ENCODE peak calls at places on chromosome 18, in six cellular contexts. One of them, this sample, is unnamed.

GRCh38 chr18:68769423-68769822 is 28.5 kb upstream of the CCDC102B start:
- DNase-seq in trophoblast cell: peak
- DNase-seq in neuronal stem cell: no peak
- DNase-seq in H1: no peak
- DNase-seq in mesenchymal stem cell: no peak
- DNase-seq in IMR-90: no peak
- DNase-seq in this sample: no peak

GRCh38 chr18:44342167-44342566 is 338.5 kb upstream of the SETBP1 start:
- DNase-seq in mesenchymal stem cell: no peak
- DNase-seq in IMR-90: no peak
- DNase-seq in trophoblast cell: no peak
- DNase-seq in neuronal stem cell: no peak
- DNase-seq in H1: no peak
- DNase-seq in this sample: no peak

GRCh38 chr18:28041366-28041765 is 135.6 kb downstream of the CDH2 start:
- DNase-seq in IMR-90: peak
- DNase-seq in neuronal stem cell: peak
- DNase-seq in mesenchymal stem cell: peak
- DNase-seq in H1: no peak
- DNase-seq in trophoblast cell: peak
- DNase-seq in this sample: no peak

GRCh38 chr18:78561757-78562445 is 417.7 kb upstream of the SALL3 start:
- DNase-seq in trophoblast cell: no peak
- DNase-seq in mesenchymal stem cell: no peak
- DNase-seq in neuronal stem cell: peak
- DNase-seq in H1: no peak
- DNase-seq in IMR-90: no peak
- DNase-seq in this sample: no peak

GRCh38 chr18:48470484-48471180 is 61.4 kb upstream of the ZBTB7C start:
- DNase-seq in H1: no peak
- DNase-seq in mesenchymal stem cell: peak
- DNase-seq in trophoblast cell: peak
- DNase-seq in IMR-90: no peak
- DNase-seq in neuronal stem cell: no peak
- DNase-seq in this sample: no peak

GRCh38 chr18:55588001-55588875 is at the start of gene TCF4:
- DNase-seq in neuronal stem cell: peak
- DNase-seq in mesenchymal stem cell: peak
- DNase-seq in IMR-90: peak
- DNase-seq in trophoblast cell: peak
- DNase-seq in H1: no peak
- DNase-seq in this sample: peak

GRCh38 chr18:11883153-11883552 is 25.0 kb downstream of the MPPE1 start:
- DNase-seq in trophoblast cell: no peak
- DNase-seq in IMR-90: peak
- DNase-seq in H1: no peak
- DNase-seq in neuronal stem cell: no peak
- DNase-seq in mesenchymal stem cell: peak
- DNase-seq in this sample: no peak

GRCh38 chr18:49149011-49149410 is 198.2 kb upstream of the SMAD7 start:
- DNase-seq in H1: no peak
- DNase-seq in neuronal stem cell: no peak
- DNase-seq in trophoblast cell: no peak
- DNase-seq in IMR-90: no peak
- DNase-seq in mesenchymal stem cell: no peak
- DNase-seq in this sample: no peak

GRCh38 chr18:23169683-23170082 is 34.4 kb downstream of the CABLES1 start:
- DNase-seq in IMR-90: no peak
- DNase-seq in H1: peak
- DNase-seq in neuronal stem cell: no peak
- DNase-seq in mesenchymal stem cell: no peak
- DNase-seq in trophoblast cell: no peak
- DNase-seq in this sample: peak
- H3K14ac ChIP-seq in IMR-90: no peak
- H3K14ac ChIP-seq in H1: no peak
- H3K14ac ChIP-seq in neuronal stem cell: no peak
- H3K14ac ChIP-seq in mesenchymal stem cell: no peak
- H3K14ac ChIP-seq in trophoblast cell: no peak
- H3K14ac ChIP-seq in this sample: peak

DNA sequence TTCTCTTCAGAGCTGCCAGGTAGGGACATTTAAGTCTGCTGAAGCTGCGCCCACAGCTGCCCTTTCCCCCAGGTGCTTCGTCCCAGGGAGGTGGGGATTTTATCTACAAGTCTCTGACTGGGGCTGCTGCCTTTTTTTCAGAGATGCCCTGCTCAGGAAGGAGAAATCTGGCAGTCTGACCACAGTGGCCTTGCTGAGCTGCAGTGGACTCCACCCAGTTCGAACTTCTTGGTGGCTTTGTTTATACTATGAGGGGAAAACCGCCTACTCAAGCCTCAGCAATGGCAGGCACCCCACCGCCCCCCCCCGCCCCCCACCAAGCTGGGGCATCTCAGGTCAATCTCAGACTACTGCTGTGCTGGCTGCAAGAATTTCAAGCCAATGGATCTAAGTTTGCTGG is 458.1 kb upstream of the RAB12 start:
- DNase-seq in trophoblast cell: no peak
- DNase-seq in IMR-90: peak
- DNase-seq in H1: no peak
- DNase-seq in mesenchymal stem cell: peak
- DNase-seq in neuronal stem cell: no peak
- DNase-seq in this sample: no peak
- H4K8ac ChIP-seq in trophoblast cell: no peak
- H4K8ac ChIP-seq in IMR-90: no peak
- H4K8ac ChIP-seq in H1: no peak
- H4K8ac ChIP-seq in mesenchymal stem cell: no peak
- H4K8ac ChIP-seq in neuronal stem cell: no peak
- H4K8ac ChIP-seq in this sample: no peak

GRCh38 chr18:42298744-42299685 is 344.0 kb downstream of the PIK3C3 start:
- DNase-seq in IMR-90: peak
- DNase-seq in trophoblast cell: peak
- DNase-seq in mesenchymal stem cell: peak
- DNase-seq in H1: peak
- DNase-seq in neuronal stem cell: peak
- DNase-seq in this sample: peak
- H3K4ac ChIP-seq in IMR-90: no peak
- H3K4ac ChIP-seq in trophoblast cell: no peak
- H3K4ac ChIP-seq in mesenchymal stem cell: no peak
- H3K4ac ChIP-seq in H1: no peak
- H3K4ac ChIP-seq in neuronal stem cell: no peak
- H3K4ac ChIP-seq in this sample: no peak

GRCh38 chr18:3689986-3690681 is 240.2 kb downstream of the TGIF1 start:
- DNase-seq in H1: no peak
- DNase-seq in trophoblast cell: peak
- DNase-seq in IMR-90: no peak
- DNase-seq in mesenchymal stem cell: no peak
- DNase-seq in neuronal stem cell: no peak
- DNase-seq in this sample: peak

GRCh38 chr18:3692113-3692621 is 242.2 kb downstream of the TGIF1 start:
- DNase-seq in trophoblast cell: no peak
- DNase-seq in H1: no peak
- DNase-seq in mesenchymal stem cell: no peak
- DNase-seq in neuronal stem cell: no peak
- DNase-seq in IMR-90: no peak
- DNase-seq in this sample: no peak

GRCh38 chr18:3693385-3693784 is 243.4 kb downstream of the TGIF1 start:
- DNase-seq in IMR-90: no peak
- DNase-seq in trophoblast cell: no peak
- DNase-seq in mesenchymal stem cell: no peak
- DNase-seq in neuronal stem cell: no peak
- DNase-seq in H1: no peak
- DNase-seq in this sample: no peak

GRCh38 chr18:3690682-3691066 is 240.7 kb downstream of the TGIF1 start:
- DNase-seq in trophoblast cell: no peak
- DNase-seq in H1: no peak
- DNase-seq in mesenchymal stem cell: no peak
- DNase-seq in neuronal stem cell: no peak
- DNase-seq in IMR-90: peak
- DNase-seq in this sample: no peak

DNA sequence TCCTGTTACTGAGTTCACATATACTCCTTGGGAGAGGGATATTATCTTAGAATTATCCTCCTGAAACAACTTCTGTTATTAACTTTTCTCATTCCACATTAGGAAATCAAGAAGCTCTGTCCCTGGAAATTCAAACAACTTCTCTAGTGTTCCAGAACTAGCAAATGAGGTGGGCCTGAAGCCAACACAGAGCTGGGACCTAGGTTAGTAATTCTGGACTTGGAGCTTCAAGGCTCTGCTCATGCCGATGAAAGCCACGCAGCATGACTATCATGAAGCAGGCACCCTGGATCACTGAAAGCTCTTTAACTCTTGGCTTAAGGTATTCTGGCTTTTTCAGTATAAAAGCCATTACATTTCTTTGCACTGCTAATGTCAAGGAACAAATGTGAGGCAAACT is 242.7 kb downstream of the TGIF1 start:
- DNase-seq in neuronal stem cell: no peak
- DNase-seq in trophoblast cell: no peak
- DNase-seq in IMR-90: no peak
- DNase-seq in H1: no peak
- DNase-seq in mesenchymal stem cell: no peak
- DNase-seq in this sample: no peak
- H3K14ac ChIP-seq in neuronal stem cell: no peak
- H3K14ac ChIP-seq in trophoblast cell: no peak
- H3K14ac ChIP-seq in IMR-90: no peak
- H3K14ac ChIP-seq in H1: no peak
- H3K14ac ChIP-seq in mesenchymal stem cell: no peak
- H3K14ac ChIP-seq in this sample: no peak

GRCh38 chr18:22174341-22175148 is 5.2 kb downstream of the GATA6 start:
- DNase-seq in mesenchymal stem cell: no peak
- DNase-seq in neuronal stem cell: no peak
- DNase-seq in trophoblast cell: no peak
- DNase-seq in IMR-90: no peak
- DNase-seq in H1: no peak
- DNase-seq in this sample: no peak
- H4K8ac ChIP-seq in mesenchymal stem cell: no peak
- H4K8ac ChIP-seq in neuronal stem cell: no peak
- H4K8ac ChIP-seq in trophoblast cell: no peak
- H4K8ac ChIP-seq in IMR-90: no peak
- H4K8ac ChIP-seq in H1: no peak
- H4K8ac ChIP-seq in this sample: no peak

GRCh38 chr18:26091047-26091630 is 726 bp upstream of the SS18 start:
- DNase-seq in trophoblast cell: peak
- DNase-seq in neuronal stem cell: no peak
- DNase-seq in IMR-90: no peak
- DNase-seq in H1: no peak
- DNase-seq in mesenchymal stem cell: peak
- DNase-seq in this sample: no peak
- H3K4ac ChIP-seq in trophoblast cell: peak
- H3K4ac ChIP-seq in neuronal stem cell: no peak
- H3K4ac ChIP-seq in IMR-90: peak
- H3K4ac ChIP-seq in H1: peak
- H3K4ac ChIP-seq in mesenchymal stem cell: peak
- H3K4ac ChIP-seq in this sample: no peak

GRCh38 chr18:67517224-67517765 is 775 bp upstream of the DSEL start:
- DNase-seq in trophoblast cell: no peak
- DNase-seq in IMR-90: peak
- DNase-seq in neuronal stem cell: no peak
- DNase-seq in H1: no peak
- DNase-seq in mesenchymal stem cell: no peak
- DNase-seq in this sample: no peak

GRCh38 chr18:67516432-67517223 is at the start of gene DSEL:
- DNase-seq in H1: no peak
- DNase-seq in IMR-90: peak
- DNase-seq in mesenchymal stem cell: peak
- DNase-seq in trophoblast cell: peak
- DNase-seq in neuronal stem cell: peak
- DNase-seq in this sample: peak

GRCh38 chr18:67519582-67519981 is 3.1 kb upstream of the DSEL start:
- DNase-seq in trophoblast cell: no peak
- DNase-seq in IMR-90: peak
- DNase-seq in mesenchymal stem cell: peak
- DNase-seq in H1: no peak
- DNase-seq in neuronal stem cell: no peak
- DNase-seq in this sample: no peak

GRCh38 chr18:67520276-67521035 is 3.9 kb upstream of the DSEL start:
- DNase-seq in H1: no peak
- DNase-seq in mesenchymal stem cell: peak
- DNase-seq in neuronal stem cell: no peak
- DNase-seq in IMR-90: peak
- DNase-seq in trophoblast cell: peak
- DNase-seq in this sample: no peak

DNA sequence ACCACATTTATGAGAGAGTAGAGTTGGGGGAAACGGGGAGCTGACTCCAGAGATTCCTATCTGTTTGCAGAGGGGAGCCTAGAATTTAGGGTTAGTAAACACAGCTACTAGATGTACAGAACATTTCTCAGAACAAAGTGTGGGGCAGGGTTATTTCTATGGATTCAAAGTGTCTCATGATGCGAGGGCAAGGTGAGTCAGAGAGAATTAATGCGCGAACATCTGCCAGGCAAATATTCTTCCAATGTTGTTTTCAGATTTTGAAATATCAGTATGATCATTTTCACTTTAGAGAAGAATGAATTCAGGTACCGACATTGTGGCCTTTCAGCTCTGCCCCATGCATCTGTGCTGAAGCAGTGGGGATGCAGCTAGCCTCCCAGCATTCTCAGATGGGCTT is 2.0 kb upstream of the DSEL start:
- DNase-seq in H1: no peak
- DNase-seq in trophoblast cell: peak
- DNase-seq in mesenchymal stem cell: no peak
- DNase-seq in IMR-90: no peak
- DNase-seq in neuronal stem cell: no peak
- DNase-seq in this sample: no peak
- H3K14ac ChIP-seq in H1: no peak
- H3K14ac ChIP-seq in trophoblast cell: no peak
- H3K14ac ChIP-seq in mesenchymal stem cell: no peak
- H3K14ac ChIP-seq in IMR-90: peak
- H3K14ac ChIP-seq in neuronal stem cell: no peak
- H3K14ac ChIP-seq in this sample: no peak

This sample was measured in H9.